ENCODE peak calls at places on chromosomes 6 and 20, in six cellular contexts. I, G, U, D, V and N are unnamed samples.

GRCh38 chr20:3407426-3408250 is at the start of gene DNAAF9:
- DNase-seq in I (peak; percentile 80), G (peak; percentile 62), U (peak; percentile 51), D (peak; percentile 45), V (peak; percentile 91), N (peak; percentile 82)

GRCh38 chr20:38331814-38332213 is 14.5 kb upstream of the LBP start:
- DNase-seq in I (no peak), G (no peak), U (no peak), D (no peak), V (no peak), N (no peak)

GRCh38 chr6:170074907-170075306 is 216.0 kb downstream of the DLL1 start:
- DNase-seq in I (no peak), G (no peak), U (no peak), D (no peak), V (no peak), N (no peak)

GRCh38 chr6:142235247-142235646 is 66.6 kb upstream of the ADGRG6 start:
- DNase-seq in I (no peak), G (no peak), U (no peak), D (no peak), V (no peak), N (no peak)

GRCh38 chr6:124073021-124073420 is 269.4 kb downstream of the NKAIN2 start:
- DNase-seq in I (peak; percentile 23), G (no peak), U (no peak), D (peak; percentile 46), V (peak; percentile 21), N (no peak)

GRCh38 chr6:129500958-129501381 is 209.0 kb downstream of the ARHGAP18 start:
- DNase-seq in I (peak; percentile 45), G (no peak), U (no peak), D (peak; percentile 67), V (no peak), N (peak; percentile 39)

GRCh38 chr6:157401734-157402338 is 20.8 kb downstream of the ZDHHC14 start:
- DNase-seq in I (no peak), G (no peak), U (no peak), D (no peak), V (no peak), N (no peak)

GRCh38 chr6:148818939-148819575 is 72.2 kb downstream of the UST start:
- DNase-seq in I (peak; percentile 63), G (no peak), U (no peak), D (no peak), V (peak; percentile 55), N (no peak)

GRCh38 chr20:51156796-51157119 is 133.9 kb upstream of the KCNG1 start:
- DNase-seq in I (no peak), G (no peak), U (no peak), D (no peak), V (no peak), N (no peak)

GRCh38 chr20:1033751-1034419 is 31.8 kb upstream of the RSPO4 start:
- DNase-seq in I (no peak), G (no peak), U (no peak), D (no peak), V (no peak), N (peak; percentile 17)

GRCh38 chr20:48463916-48464315 is 363.9 kb downstream of the PREX1 start:
- DNase-seq in I (peak; percentile 39), G (no peak), U (no peak), D (peak; percentile 33), V (no peak), N (no peak)

GRCh38 chr20:41650221-41650948 is 32.2 kb upstream of the CHD6 start:
- DNase-seq in I (no peak), G (no peak), U (no peak), D (no peak), V (no peak), N (no peak)

GRCh38 chr20:31475032-31475431 is at the start of the genes DEFB124 and REM1:
- DNase-seq in I (no peak), G (no peak), U (no peak), D (no peak), V (no peak), N (no peak)

GRCh38 chr6:127299522-127300240 is 33.0 kb downstream of the RNF146 start:
- DNase-seq in I (no peak), G (no peak), U (no peak), D (no peak), V (no peak), N (no peak)

GRCh38 chr6:166204852-166205650 is 37.4 kb upstream of the TBXT start:
- DNase-seq in I (peak; percentile 92), G (no peak), U (no peak), D (no peak), V (no peak), N (no peak)

GRCh38 chr6:65776332-65776731 is 69.3 kb upstream of the EYS start:
- DNase-seq in I (peak; percentile 75), G (no peak), U (no peak), D (no peak), V (peak; percentile 22), N (no peak)

GRCh38 chr20:252801-253200 is 4.7 kb upstream of the DEFB132 start:
- DNase-seq in I (no peak), G (no peak), U (no peak), D (no peak), V (no peak), N (no peak)

GRCh38 chr6:155121699-155122098 is 126.6 kb downstream of the TIAM2 start:
- DNase-seq in I (peak; percentile 78), G (no peak), U (no peak), D (no peak), V (no peak), N (no peak)

GRCh38 chr20:12882832-12883506 is 125.8 kb upstream of the SPTLC3 start:
- DNase-seq in I (no peak), G (no peak), U (no peak), D (peak; percentile 3), V (no peak), N (peak; percentile 46)

GRCh38 chr6:11522819-11523218 is 14.7 kb upstream of the TMEM170B start:
- DNase-seq in I (no peak), G (no peak), U (no peak), D (no peak), V (no peak), N (no peak)

GRCh38 chr6:126180585-126180984 is 159.3 kb upstream of the CENPW start:
- DNase-seq in I (peak; percentile 49), G (no peak), U (no peak), D (peak; percentile 93), V (no peak), N (peak; percentile 91)

GRCh38 chr20:62970307-62971210 is 18.1 kb downstream of the SLC17A9 start:
- DNase-seq in I (no peak), G (no peak), U (no peak), D (no peak), V (no peak), N (no peak)

GRCh38 chr6:47403801-47404200 is 73.8 kb upstream of the CD2AP start:
- DNase-seq in I (no peak), G (no peak), U (no peak), D (no peak), V (no peak), N (no peak)

GRCh38 chr6:23419046-23419445 is 707.0 kb upstream of the NRSN1 start:
- DNase-seq in I (no peak), G (no peak), U (no peak), D (no peak), V (no peak), N (no peak)

GRCh38 chr20:595330-596308 is 14.5 kb downstream of the TCF15 start:
- DNase-seq in I (no peak), G (no peak), U (no peak), D (no peak), V (peak; percentile 54), N (no peak)

GRCh38 chr6:26017567-26017966 is 55.0 kb downstream of the TRIM38 start:
- DNase-seq in I (peak; percentile 95), G (peak; percentile 60), U (peak; percentile 52), D (peak; percentile 96), V (peak; percentile 42), N (no peak)

GRCh38 chr6:111589366-111589765 is 16.3 kb downstream of the TRAF3IP2 start:
- DNase-seq in I (no peak), G (no peak), U (no peak), D (peak; percentile 57), V (no peak), N (peak; percentile 93)

GRCh38 chr6:161476711-161477110 is 202.8 kb upstream of the AGPAT4 start:
- DNase-seq in I (no peak), G (no peak), U (no peak), D (no peak), V (no peak), N (peak; percentile 83)

GRCh38 chr6:56364482-56365313 is 117.3 kb upstream of the COL21A1 start:
- DNase-seq in I (no peak), G (no peak), U (no peak), D (peak; percentile 51), V (no peak), N (peak; percentile 32)

GRCh38 chr6:7909323-7910276 is 988 bp downstream of the TXNDC5 start:
- DNase-seq in I (peak; percentile 71), G (peak; percentile 25), U (peak; percentile 6), D (peak; percentile 5), V (peak; percentile 90), N (peak; percentile 81)

GRCh38 chr6:82118150-82118562 is 129.4 kb downstream of the IBTK start:
- DNase-seq in I (no peak), G (no peak), U (no peak), D (no peak), V (no peak), N (no peak)

GRCh38 chr6:90074161-90074560 is 179.9 kb downstream of the GJA10 start:
- DNase-seq in I (no peak), G (no peak), U (no peak), D (no peak), V (no peak), N (no peak)

GRCh38 chr6:85923013-85923430 is 280.3 kb upstream of the SYNCRIP start:
- DNase-seq in I (peak; percentile 86), G (no peak), U (no peak), D (peak; percentile 51), V (peak; percentile 66), N (peak; percentile 36)

GRCh38 chr20:25282034-25282781 is 34.3 kb downstream of the PYGB start:
- DNase-seq in I (no peak), G (no peak), U (no peak), D (no peak), V (no peak), N (no peak)

GRCh38 chr6:9527679-9528286 is 887.1 kb downstream of the TFAP2A start:
- DNase-seq in I (no peak), G (no peak), U (no peak), D (no peak), V (no peak), N (no peak)

GRCh38 chr6:29516108-29516507 is 28.4 kb upstream of the MAS1L start:
- DNase-seq in I (no peak), G (no peak), U (peak; percentile 45), D (peak; percentile 94), V (no peak), N (peak; percentile 89)

GRCh38 chr20:47780990-47781389 is 4.3 kb downstream of the SULF2 start:
- DNase-seq in I (no peak), G (no peak), U (no peak), D (no peak), V (no peak), N (no peak)